ENCODE peak calls at places on chromosomes 6 and 20, in four cellular contexts. E is GM13977, L is RWPE1, I is GM12878. K is an unnamed sample.

GRCh38 chr6:21820442-21820841 is 226.9 kb downstream of the SOX4 start:
- DNase-seq in E (no peak), L (no peak), I (no peak), K (no peak)

GRCh38 chr20:63443606-63444395 is 28.7 kb downstream of the KCNQ2 start:
- DNase-seq in E (no peak), L (no peak), I (no peak), K (no peak)

GRCh38 chr6:131381694-131382093 is 191.3 kb upstream of the ARG1 start:
- DNase-seq in E (no peak), L (no peak), I (no peak), K (no peak)

GRCh38 chr6:122772724-122773123 is 6.8 kb upstream of the FABP7 start:
- DNase-seq in E (no peak), L (peak; percentile 5), I (no peak), K (no peak)

GRCh38 chr6:54448617-54449016 is 140.4 kb downstream of the TINAG start:
- DNase-seq in E (no peak), L (no peak), I (no peak), K (no peak)

GRCh38 chr6:33627876-33628275 is 6.8 kb downstream of the ITPR3 start:
- DNase-seq in E (no peak), L (no peak), I (no peak), K (no peak)

GRCh38 chr6:16369108-16369507 is 130.7 kb downstream of the GMPR start:
- DNase-seq in E (no peak), L (no peak), I (no peak), K (no peak)

GRCh38 chr20:61659652-61660346 is 405.9 kb downstream of the TAF4 start:
- DNase-seq in E (no peak), L (no peak), I (no peak), K (no peak)

GRCh38 chr20:5504061-5504739 is 187.4 kb upstream of the PROKR2 start:
- DNase-seq in E (peak; percentile 80), L (no peak), I (no peak), K (peak; percentile 71)

GRCh38 chr6:28436404-28436803 is 6.9 kb downstream of the ZSCAN23 start:
- DNase-seq in E (no peak), L (no peak), I (no peak), K (no peak)

GRCh38 chr20:36155629-36155971 is 1.1 kb downstream of the EPB41L1 start:
- DNase-seq in E (no peak), L (no peak), I (no peak), K (no peak)

GRCh38 chr20:5570442-5570841 is 179.8 kb upstream of the SHLD1 start:
- DNase-seq in E (no peak), L (no peak), I (no peak), K (no peak)

GRCh38 chr6:38214159-38214558 is 394.6 kb downstream of the ZFAND3 start:
- DNase-seq in E (no peak), L (no peak), I (no peak), K (no peak)

GRCh38 chr6:16299861-16300260 is 61.5 kb downstream of the GMPR start:
- DNase-seq in E (no peak), L (no peak), I (no peak), K (no peak)

GRCh38 chr6:139334791-139335446 is 39.5 kb downstream of the CITED2 start:
- DNase-seq in E (no peak), L (peak; percentile 36), I (no peak), K (no peak)

DNA sequence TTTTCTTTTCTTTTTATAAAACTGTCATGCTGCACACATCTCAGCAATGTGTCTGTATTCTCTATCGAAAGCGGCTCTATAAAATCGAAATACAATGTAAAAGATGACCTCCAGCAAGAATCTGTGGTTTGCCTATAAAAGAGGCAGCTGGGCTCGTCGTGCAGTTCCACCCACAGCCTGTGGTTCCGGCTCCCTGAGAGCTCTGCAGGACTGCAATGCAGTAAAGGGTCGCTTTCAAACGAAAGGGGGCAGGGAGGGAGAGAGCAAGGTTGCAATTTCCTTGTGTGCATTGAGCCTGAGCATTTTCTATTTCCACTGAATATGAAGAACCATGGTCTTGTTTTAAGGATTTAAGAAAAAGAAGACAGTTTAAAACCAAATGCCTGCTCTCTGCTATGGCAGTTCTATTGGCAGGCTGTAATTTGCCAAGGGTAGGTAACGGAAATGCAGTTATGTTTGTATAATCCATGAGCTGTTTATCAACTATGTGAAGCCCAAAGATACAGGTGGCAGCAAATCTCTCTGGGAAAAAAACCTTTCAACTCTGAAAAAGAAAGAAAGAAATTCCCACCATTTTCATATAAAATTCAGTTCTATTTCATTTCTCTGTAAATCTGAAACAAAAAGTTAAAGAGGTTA is 236.5 kb downstream of the HACE1 start:
- DNase-seq in E (no peak), L (no peak), I (no peak), K (no peak)
- TF ChIP-seq CTCF in E (no peak), L (peak; percentile 17), I (no peak), K (no peak)

GRCh38 chr20:49278036-49278816 is at the start of gene ZNFX1:
- DNase-seq in E (peak; percentile 96), L (peak; percentile 99), I (peak; percentile 95), K (peak; percentile 96)
- TF ChIP-seq CTCF in E (peak; percentile 24), L (no peak), I (peak; percentile 3), K (no peak)

DNA sequence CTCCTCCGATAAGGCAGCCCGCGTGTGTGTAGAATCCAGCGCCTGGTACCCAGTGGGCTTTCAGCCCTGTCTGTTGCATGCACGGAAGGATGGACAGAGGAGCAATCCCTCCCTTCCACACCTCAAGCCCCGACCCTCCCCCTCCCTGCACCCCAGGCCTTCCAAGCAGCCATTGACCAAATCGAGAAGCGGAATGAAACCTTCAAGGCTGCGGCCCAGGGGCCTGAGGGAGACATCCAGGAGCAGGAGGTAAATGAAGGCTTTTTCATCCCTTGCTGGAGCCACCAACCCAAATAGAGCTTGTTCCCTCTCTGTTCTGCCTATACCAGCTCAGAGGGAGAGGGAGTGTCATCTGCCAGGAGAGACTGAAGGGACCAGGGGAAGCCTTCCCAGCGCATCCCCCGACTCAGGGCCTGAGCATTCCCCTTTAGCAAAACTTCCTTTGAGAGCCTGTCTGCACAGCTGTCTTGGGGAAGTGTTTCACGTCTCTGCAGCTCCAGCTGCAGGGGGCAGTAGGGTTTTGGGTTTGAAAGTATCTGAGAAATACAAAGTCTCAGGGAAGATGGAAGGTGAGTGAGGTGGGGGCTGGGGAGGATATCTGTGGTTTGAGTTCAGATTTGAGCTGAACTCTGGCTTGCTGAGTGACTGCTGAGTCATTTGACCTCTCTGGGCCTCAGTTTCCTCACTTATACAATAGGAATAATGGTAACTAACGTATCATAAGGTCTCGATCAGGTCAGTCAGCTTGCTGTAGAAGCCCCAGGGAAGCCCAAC is 16.1 kb downstream of the FGD2 start:
- DNase-seq in E (no peak), L (no peak), I (no peak), K (no peak)
- TF ChIP-seq CTCF in E (peak; percentile 46), L (peak; percentile 45), I (peak; percentile 32), K (no peak)

DNA sequence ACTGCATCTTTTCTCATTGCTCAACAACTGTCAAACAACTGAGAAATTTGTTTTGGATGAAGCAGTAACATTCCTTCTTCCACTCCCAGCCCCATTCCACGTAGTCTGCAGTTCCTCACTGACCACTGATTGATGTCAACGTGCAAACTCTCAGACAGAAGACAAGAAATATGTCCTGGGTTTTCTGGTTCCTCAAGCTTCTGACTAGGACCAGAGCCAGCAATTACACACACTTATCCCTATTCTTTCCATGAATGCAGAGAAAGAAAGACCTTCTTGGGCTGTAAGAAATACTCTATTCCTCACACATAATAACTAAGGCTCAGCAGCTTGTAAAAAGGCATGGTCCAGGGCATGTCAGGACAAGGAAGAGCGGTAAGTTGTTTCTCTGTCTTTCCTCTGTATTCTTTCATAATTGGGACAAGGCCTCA is 790.1 kb upstream of the SLC35B3 start:
- DNase-seq in E (no peak), L (peak; percentile 4), I (no peak), K (no peak)
- TF ChIP-seq CTCF in E (no peak), L (no peak), I (no peak), K (no peak)

GRCh38 chr6:150549007-150549406 is 50.7 kb upstream of the PLEKHG1 start:
- DNase-seq in E (no peak), L (no peak), I (no peak), K (no peak)
- TF ChIP-seq CTCF in E (no peak), L (no peak), I (no peak), K (no peak)

GRCh38 chr20:40728470-40728869 is 39.4 kb upstream of the MAFB start:
- DNase-seq in E (no peak), L (no peak), I (no peak), K (no peak)
- TF ChIP-seq CTCF in E (peak; percentile 21), L (peak; percentile 23), I (peak; percentile 17), K (no peak)

DNA sequence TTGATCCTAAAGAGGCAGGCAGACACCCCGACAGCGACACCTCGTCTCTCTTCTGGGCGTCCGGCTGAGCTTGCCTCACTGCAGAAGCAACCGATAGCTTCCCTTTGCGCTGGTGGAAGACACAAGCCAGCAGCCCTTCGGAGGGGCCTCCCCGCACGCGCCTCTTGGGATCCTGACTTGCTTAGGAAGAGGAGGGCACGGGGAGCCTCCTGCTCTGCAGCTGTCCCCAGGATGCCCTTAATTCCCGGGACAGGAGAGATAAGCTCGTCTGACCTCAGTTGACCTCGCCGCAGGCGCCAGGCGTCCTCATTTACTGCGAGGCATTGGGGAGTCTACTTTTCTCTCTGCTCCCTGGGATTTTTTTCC is 94.0 kb downstream of the CD83 start:
- DNase-seq in E (peak; percentile 49), L (no peak), I (no peak), K (peak; percentile 50)
- TF ChIP-seq CTCF in E (no peak), L (no peak), I (no peak), K (no peak)

GRCh38 chr6:79984261-79984660 is 20.2 kb upstream of the TTK start:
- DNase-seq in E (no peak), L (peak; percentile 26), I (no peak), K (no peak)
- TF ChIP-seq CTCF in E (no peak), L (no peak), I (no peak), K (no peak)

GRCh38 chr6:70208235-70208790 is 94.6 kb downstream of the COL9A1 start:
- DNase-seq in E (no peak), L (no peak), I (no peak), K (no peak)

GRCh38 chr6:70215460-70215859 is 87.4 kb downstream of the COL9A1 start:
- DNase-seq in E (no peak), L (no peak), I (no peak), K (no peak)

DNA sequence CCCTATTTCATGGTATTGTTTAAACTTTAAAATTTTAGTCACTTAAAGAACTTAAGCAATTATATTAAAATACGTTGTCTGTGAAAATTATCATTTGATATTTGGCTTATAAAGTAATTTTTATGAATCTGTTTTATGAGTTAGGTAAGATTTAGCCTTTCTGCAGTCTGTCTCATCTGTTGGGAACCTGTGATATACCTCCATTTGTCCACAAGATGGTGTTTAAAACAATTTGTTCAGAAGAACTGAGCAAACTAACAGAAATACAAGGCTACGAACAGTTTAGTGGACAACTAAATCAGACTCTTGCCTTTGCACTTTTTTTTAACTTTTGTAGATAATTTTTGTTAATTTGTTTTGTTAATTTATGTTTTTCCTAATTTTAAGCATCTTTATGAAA is 92.4 kb downstream of the COL9A1 start:
- DNase-seq in E (peak; percentile 9), L (peak; percentile 11), I (no peak), K (no peak)
- TF ChIP-seq CTCF in E (peak; percentile 23), L (peak; percentile 12), I (peak; percentile 37), K (no peak)